ENCODE peak calls at places on chromosomes 5 and 9, in five cellular contexts. C is PC-9, O is hepatocyte, R is HCT116, Q is PC-3. H is an unnamed sample. For H3K79me2 and H4K20me1, the result is how much of the 10 kb centered on the place peaks cover.

GRCh38 chr5:134738963-134739661 is 764 bp downstream of the CAMLG start:
- DNase-seq in C (peak), O (peak), R (peak), Q (peak), H (peak)

GRCh38 chr5:163473613-163474243 is 13.3 kb downstream of the HMMR start:
- DNase-seq in C (no peak), O (peak), R (no peak), Q (peak), H (no peak)

GRCh38 chr9:123656565-123656964 is 273.4 kb downstream of the DENND1A start:
- DNase-seq in C (no peak), O (no peak), R (no peak), Q (peak), H (peak)

GRCh38 chr9:95058121-95058785 is 259.3 kb downstream of the FANCC start:
- DNase-seq in C (no peak), O (no peak), R (no peak), Q (no peak), H (no peak)

GRCh38 chr9:111158375-111158774 is 120.1 kb upstream of the LPAR1 start:
- DNase-seq in C (no peak), O (no peak), R (no peak), Q (no peak), H (no peak)

GRCh38 chr5:130642461-130642860 is 522.6 kb downstream of the HINT1 start:
- DNase-seq in C (no peak), O (no peak), R (no peak), Q (no peak), H (peak)

GRCh38 chr5:57696005-57696755 is 213.6 kb upstream of the ACTBL2 start:
- DNase-seq in C (peak), O (no peak), R (no peak), Q (no peak), H (peak)

GRCh38 chr5:545641-546375 is 21.6 kb upstream of the SLC9A3 start:
- DNase-seq in C (no peak), O (no peak), R (no peak), Q (no peak), H (no peak)

GRCh38 chr9:101791938-101792337 is 53.5 kb upstream of the GRIN3A start:
- DNase-seq in C (no peak), O (peak), R (peak), Q (peak), H (peak)

GRCh38 chr5:45385321-45386058 is 310.7 kb downstream of the HCN1 start:
- DNase-seq in C (no peak), O (no peak), R (peak), Q (peak), H (no peak)

GRCh38 chr5:131545856-131546255 is 89.2 kb downstream of the RAPGEF6 start:
- DNase-seq in C (no peak), O (no peak), R (no peak), Q (peak), H (peak)

GRCh38 chr9:102514541-102514940 is 480.6 kb upstream of the CYLC2 start:
- DNase-seq in C (no peak), O (no peak), R (no peak), Q (no peak), H (no peak)

GRCh38 chr9:121839726-121840500 is 188.5 kb downstream of the DAB2IP start:
- DNase-seq in C (no peak), O (no peak), R (no peak), Q (no peak), H (no peak)

GRCh38 chr9:33124716-33125378 is 42.3 kb downstream of the B4GALT1 start:
- DNase-seq in C (no peak), O (no peak), R (no peak), Q (no peak), H (no peak)

GRCh38 chr5:172816887-172817418 is 17.1 kb upstream of the ERGIC1 start:
- DNase-seq in C (no peak), O (no peak), R (no peak), Q (peak), H (peak)

GRCh38 chr5:178940569-178941360 is at the start of gene ZNF454:
- DNase-seq in C (no peak), O (no peak), R (no peak), Q (no peak), H (no peak)

GRCh38 chr5:152717393-152717792 is 312.3 kb upstream of the NMUR2 start:
- DNase-seq in C (no peak), O (no peak), R (no peak), Q (no peak), H (no peak)

GRCh38 chr9:127742435-127743088 is 7.5 kb upstream of the TOR2A start:
- DNase-seq in C (peak), O (peak), R (no peak), Q (no peak), H (peak)

GRCh38 chr5:123014689-123015088 is 21.8 kb downstream of the PPIC start:
- DNase-seq in C (no peak), O (no peak), R (no peak), Q (no peak), H (no peak)

GRCh38 chr9:122819791-122820489 is 8.4 kb downstream of the PDCL start:
- DNase-seq in C (no peak), O (no peak), R (no peak), Q (peak), H (no peak)

GRCh38 chr9:105405514-105406131 is 42.2 kb upstream of the FSD1L start:
- DNase-seq in C (no peak), O (no peak), R (no peak), Q (no peak), H (peak)

GRCh38 chr5:66675369-66675768 is 79.2 kb downstream of the MAST4 start:
- DNase-seq in C (no peak), O (no peak), R (no peak), Q (no peak), H (no peak)

GRCh38 chr5:112779531-112779930 is 41.8 kb downstream of the APC start:
- DNase-seq in C (no peak), O (no peak), R (no peak), Q (peak), H (peak)

GRCh38 chr5:177607452-177608192 is 7.7 kb downstream of the B4GALT7 start:
- DNase-seq in C (no peak), O (peak), R (no peak), Q (peak), H (peak)

GRCh38 chr5:149799119-149799623 is 69.1 kb downstream of the PPARGC1B start:
- DNase-seq in C (peak), O (peak), R (no peak), Q (peak), H (peak)

GRCh38 chr9:127904518-127904887 is 5.1 kb upstream of the ST6GALNAC6 start:
- DNase-seq in C (no peak), O (peak), R (no peak), Q (no peak), H (no peak)

GRCh38 chr5:2901511-2901910 is 150.0 kb upstream of the IRX2 start:
- DNase-seq in C (no peak), O (no peak), R (no peak), Q (no peak), H (no peak)

GRCh38 chr5:142576303-142576702 is 109.6 kb downstream of the FGF1 start:
- DNase-seq in C (no peak), O (no peak), R (no peak), Q (no peak), H (peak)

GRCh38 chr5:173923236-173924104 is 35.3 kb downstream of the CPEB4 start:
- DNase-seq in C (no peak), O (no peak), R (no peak), Q (no peak), H (no peak)

GRCh38 chr9:126491256-126491879 is 122.4 kb upstream of the LMX1B start:
- DNase-seq in C (peak), O (peak), R (no peak), Q (peak), H (peak)

GRCh38 chr9:125233678-125234077 is 7.5 kb downstream of the HSPA5 start:
- DNase-seq in C (peak), O (peak), R (no peak), Q (peak), H (peak)

GRCh38 chr9:133683494-133684460 is 47.6 kb downstream of the DBH start:
- DNase-seq in C (no peak), O (no peak), R (no peak), Q (no peak), H (no peak)

GRCh38 chr5:33230467-33231078 is 210.2 kb upstream of the TARS1 start:
- DNase-seq in C (no peak), O (no peak), R (no peak), Q (no peak), H (no peak)

GRCh38 chr9:87445646-87446045 is 52.0 kb upstream of the DAPK1 start:
- DNase-seq in C (no peak), O (peak), R (peak), Q (no peak), H (no peak)

GRCh38 chr9:37027582-37028424 is 6.3 kb downstream of the PAX5 start:
- DNase-seq in C (peak), O (peak), R (peak), Q (peak), H (peak)

GRCh38 chr9:37028425-37029031 is 5.5 kb downstream of the PAX5 start:
- DNase-seq in C (no peak), O (no peak), R (no peak), Q (no peak), H (no peak)

GRCh38 chr9:37025381-37026084 is 8.5 kb downstream of the PAX5 start:
- DNase-seq in C (no peak), O (no peak), R (no peak), Q (no peak), H (no peak)

GRCh38 chr9:37026085-37026935 is 7.8 kb downstream of the PAX5 start:
- DNase-seq in C (no peak), O (no peak), R (no peak), Q (no peak), H (no peak)

DNA sequence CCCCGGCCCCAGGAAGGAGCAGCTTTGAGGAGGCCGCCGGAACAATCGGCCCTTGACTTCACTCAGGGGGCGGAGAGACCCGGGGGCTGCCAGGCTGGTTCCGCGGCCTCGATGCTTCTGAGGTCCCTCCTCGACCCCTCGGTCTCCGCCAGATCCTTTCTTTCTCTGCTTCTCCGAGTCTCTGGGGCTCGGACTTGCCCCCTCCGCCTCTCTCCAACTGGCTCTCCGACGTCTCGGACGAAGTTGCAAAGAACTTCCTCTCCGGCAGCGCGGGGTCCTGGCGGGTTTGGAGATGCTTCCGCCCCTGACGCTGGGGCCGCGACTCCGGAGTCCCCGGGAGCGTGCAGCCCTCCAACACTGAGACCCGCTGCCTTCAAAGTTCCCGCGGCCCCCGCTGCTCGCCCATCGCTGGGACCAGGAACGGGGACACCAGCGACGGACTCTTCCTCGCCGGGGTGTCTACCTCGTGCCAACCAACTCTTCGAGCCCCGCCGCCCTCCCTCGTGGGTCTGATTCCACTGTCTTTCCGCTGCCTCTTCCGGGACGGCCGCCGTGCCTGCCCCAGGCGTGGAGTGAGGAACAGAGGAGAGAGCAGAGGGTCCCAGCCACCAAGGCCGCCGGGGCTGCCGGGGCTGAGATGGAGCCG is 7.0 kb downstream of the PAX5 start:
- DNase-seq in C (no peak), O (no peak), R (no peak), Q (no peak), H (no peak)
- H3K79me2 ChIP-seq in C (under half), O (under half), R (under half), Q (under half), H (under half)

GRCh38 chr9:83971485-83971884 is 8.5 kb downstream of the HNRNPK start:
- DNase-seq in C (no peak), O (no peak), R (no peak), Q (no peak), H (no peak)
- H4K20me1 ChIP-seq in C (half or more), O (half or more), R (half or more), Q (half or more), H (under half)

DNA sequence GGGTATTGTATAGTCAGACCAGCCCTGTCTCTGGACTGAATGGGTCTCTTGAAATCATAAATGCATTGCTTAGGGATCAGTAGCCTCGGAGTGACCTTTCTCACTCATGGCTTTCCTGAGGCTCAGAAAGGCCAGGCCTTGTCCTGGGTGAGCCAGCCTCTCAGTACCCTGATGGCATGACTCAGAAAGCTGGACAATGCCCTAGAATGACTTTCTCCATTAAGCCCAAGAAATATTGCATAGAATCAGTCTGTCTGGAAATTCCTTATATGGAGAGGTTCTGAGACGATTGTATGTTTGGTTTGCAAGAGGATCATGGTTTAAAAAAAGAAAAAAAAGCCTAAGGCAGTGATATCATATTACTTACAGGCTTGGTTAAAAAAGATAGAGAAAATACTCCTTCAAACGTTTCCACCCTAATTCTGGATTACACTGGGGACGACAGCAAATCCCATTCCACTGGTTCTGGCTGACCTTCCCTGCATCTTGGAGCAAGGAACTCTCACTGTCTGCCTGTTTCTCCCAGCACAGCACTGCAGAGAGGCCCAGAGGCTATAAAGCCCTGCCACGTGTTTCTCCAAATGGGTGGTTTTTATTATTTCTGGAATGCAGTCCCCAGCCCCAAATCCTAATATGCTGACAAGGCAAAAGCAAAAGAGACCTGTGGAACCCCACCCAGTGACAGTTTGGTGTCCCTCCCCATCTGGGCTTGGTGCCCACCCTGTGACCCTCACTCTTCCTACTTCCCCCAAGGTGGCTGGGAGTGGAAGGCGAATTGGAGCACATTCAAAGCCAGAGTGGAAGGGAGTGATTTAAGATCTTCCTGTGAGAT is 34.4 kb downstream of the MAP1B start:
- DNase-seq in C (peak), O (peak), R (no peak), Q (peak), H (peak)
- H3K79me2 ChIP-seq in C (under half), O (under half), R (under half), Q (under half), H (under half)

GRCh38 chr9:136462664-136463063 is 20.2 kb downstream of the SEC16A start:
- DNase-seq in C (no peak), O (no peak), R (no peak), Q (no peak), H (no peak)

GRCh38 chr9:136466155-136466541 is 16.7 kb downstream of the SEC16A start:
- DNase-seq in C (no peak), O (no peak), R (no peak), Q (no peak), H (no peak)

GRCh38 chr9:136465500-136466154 is 17.2 kb downstream of the SEC16A start:
- DNase-seq in C (no peak), O (no peak), R (no peak), Q (no peak), H (no peak)

GRCh38 chr9:136463578-136463977 is 19.3 kb downstream of the SEC16A start:
- DNase-seq in C (no peak), O (no peak), R (no peak), Q (no peak), H (no peak)

GRCh38 chr9:136464241-136464640 is 18.6 kb downstream of the SEC16A start:
- DNase-seq in C (no peak), O (no peak), R (no peak), Q (no peak), H (no peak)
- H4K20me1 ChIP-seq in C (under half), O (under half), R (under half), Q (under half), H (under half)

H was measured in mammary epithelial cell.